ENCODE peak calls at places on chromosomes 4 and X, in ten cellular contexts. H is kidney, Q is stomach, O is testis, P is tibial artery, L is AG09309, S is mucosa of descending colon, E is cardiac muscle cell, N is fibroblast of mammary gland, R is MM.1S. T is an unnamed sample.

GRCh38 chr4:112279882-112280315 is 5.8 kb downstream of the TIFA start:
- DNase-seq in P (no peak), N (no peak), S (no peak), E (peak), O (no peak), R (no peak), L (no peak), H (no peak), Q (no peak), T (no peak)

GRCh38 chrX:70264784-70265183 is 3.4 kb upstream of the ARR3 start:
- DNase-seq in P (no peak), O (no peak), Q (no peak), N (peak), L (no peak), S (no peak), H (no peak), R (no peak), E (peak), T (no peak)

GRCh38 chr4:119039779-119040178 is 95.9 kb upstream of the MYOZ2 start:
- DNase-seq in O (no peak), N (no peak), Q (no peak), R (no peak), S (no peak), L (no peak), E (no peak), H (no peak), P (no peak), T (no peak)

GRCh38 chr4:152308925-152309324 is 227.0 kb downstream of the FBXW7 start:
- DNase-seq in P (no peak), Q (no peak), O (no peak), H (no peak), S (no peak), E (no peak), R (no peak), N (no peak), L (no peak), T (no peak)

GRCh38 chr4:129240816-129241215 is 144.9 kb downstream of the C4orf33 start:
- DNase-seq in L (no peak), O (no peak), H (no peak), E (no peak), Q (no peak), P (no peak), R (no peak), S (no peak), N (peak), T (peak)

GRCh38 chrX:135893294-135893817 is at the start of the genes CT45A10 and SAGE1:
- DNase-seq in O (peak), H (peak), S (no peak), R (no peak), N (no peak), L (no peak), E (no peak), P (no peak), Q (no peak), T (no peak)

GRCh38 chr4:32488690-32489089 is 1768.5 kb downstream of the PCDH7 start:
- DNase-seq in Q (no peak), E (peak), O (no peak), H (no peak), P (no peak), L (no peak), S (no peak), N (no peak), R (no peak), T (no peak)

GRCh38 chr4:146222313-146222712 is 8.0 kb downstream of the REELD1 start:
- DNase-seq in H (no peak), N (peak), E (peak), O (no peak), L (peak), P (no peak), Q (no peak), S (no peak), R (no peak), T (no peak)

GRCh38 chr4:73998040-73999011 is at the start of gene CXCL5:
- DNase-seq in N (peak), E (peak), P (no peak), L (no peak), H (peak), S (peak), O (peak), Q (peak), R (no peak), T (no peak)

GRCh38 chr4:121219222-121219621 is 55.1 kb upstream of the TNIP3 start:
- DNase-seq in N (no peak), Q (no peak), P (no peak), O (no peak), S (no peak), R (no peak), L (no peak), H (no peak), E (peak), T (no peak)

GRCh38 chr4:153748378-153748777 is 11.4 kb downstream of the RNF175 start:
- DNase-seq in S (no peak), P (peak), Q (no peak), N (peak), H (no peak), O (no peak), E (peak), R (no peak), L (peak), T (no peak)

GRCh38 chr4:140641789-140642439 is 73.2 kb upstream of the UCP1 start:
- DNase-seq in S (no peak), L (no peak), H (no peak), R (peak), P (no peak), O (peak), N (peak), E (peak), Q (peak), T (no peak)

GRCh38 chrX:138026211-138026610 is 460.3 kb downstream of the ZIC3 start:
- DNase-seq in N (peak), P (no peak), R (peak), E (no peak), Q (no peak), H (no peak), S (no peak), L (no peak), O (no peak), T (no peak)

GRCh38 chrX:155888139-155888538 is 7.0 kb downstream of the VAMP7 start:
- DNase-seq in O (no peak), H (no peak), E (peak), R (no peak), L (peak), P (no peak), S (no peak), Q (no peak), N (peak), T (peak)

GRCh38 chr4:2258091-2259035 is 3.5 kb downstream of the MXD4 start:
- DNase-seq in L (no peak), E (no peak), Q (peak), S (peak), N (no peak), R (no peak), H (peak), O (peak), P (peak), T (no peak)

GRCh38 chr4:113759696-113760093 is 1.8 kb downstream of the CAMK2D start:
- DNase-seq in S (no peak), N (no peak), H (no peak), E (no peak), O (no peak), R (no peak), Q (no peak), P (no peak), L (no peak), T (no peak)

GRCh38 chr4:8783736-8784135 is 87.9 kb downstream of the HMX1 start:
- DNase-seq in H (no peak), S (no peak), Q (no peak), R (no peak), E (no peak), O (no peak), L (no peak), P (no peak), N (no peak), T (no peak)

GRCh38 chr4:77194989-77195388 is 38.0 kb downstream of the CCNG2 start:
- DNase-seq in H (no peak), R (no peak), P (no peak), E (no peak), S (no peak), O (no peak), L (no peak), N (no peak), Q (no peak), T (no peak)

GRCh38 chr4:77197361-77197760 is 40.4 kb downstream of the CCNG2 start:
- DNase-seq in N (no peak), H (no peak), Q (no peak), R (no peak), S (no peak), O (no peak), P (no peak), E (no peak), L (no peak), T (no peak)

GRCh38 chr4:77194366-77194765 is 37.4 kb downstream of the CCNG2 start:
- DNase-seq in H (no peak), L (no peak), Q (no peak), O (no peak), R (no peak), N (no peak), S (no peak), E (no peak), P (no peak), T (no peak)

GRCh38 chr4:77199276-77199675 is 42.3 kb downstream of the CCNG2 start:
- DNase-seq in E (no peak), H (no peak), S (no peak), N (no peak), O (no peak), L (no peak), Q (no peak), R (no peak), P (no peak), T (no peak)

GRCh38 chr4:77196866-77197265 is 39.9 kb downstream of the CCNG2 start:
- DNase-seq in Q (no peak), N (no peak), E (no peak), O (no peak), H (no peak), S (no peak), L (no peak), R (peak), P (no peak), T (no peak)
- H3K4me3 ChIP-seq in Q (no peak), N (no peak), E (no peak), O (no peak), H (no peak), S (no peak), L (no peak), R (no peak), P (no peak), T (no peak)

GRCh38 chrX:53246231-53246630 is 21.2 kb upstream of the KDM5C start:
- DNase-seq in H (no peak), O (peak), L (no peak), P (no peak), R (no peak), N (no peak), S (no peak), Q (no peak), E (no peak), T (no peak)

GRCh38 chrX:53247928-53248327 is 22.9 kb upstream of the KDM5C start:
- DNase-seq in L (no peak), R (no peak), H (no peak), E (no peak), S (no peak), P (no peak), O (no peak), Q (no peak), N (no peak), T (no peak)

GRCh38 chrX:53251307-53251706 is 26.3 kb upstream of the KDM5C start:
- DNase-seq in L (no peak), N (peak), P (no peak), O (no peak), S (no peak), R (no peak), E (peak), Q (no peak), H (no peak), T (no peak)

GRCh38 chrX:53250556-53250955 is 25.5 kb upstream of the KDM5C start:
- DNase-seq in H (no peak), O (no peak), N (no peak), S (no peak), Q (no peak), L (no peak), E (no peak), P (no peak), R (no peak), T (no peak)

GRCh38 chrX:53249387-53250042 is 24.5 kb upstream of the KDM5C start:
- DNase-seq in P (no peak), L (no peak), Q (no peak), N (no peak), E (peak), O (no peak), S (no peak), R (no peak), H (no peak), T (no peak)
- TF ChIP-seq CTCF in P (no peak), L (no peak), Q (no peak), N (no peak), E (no peak), O (no peak), S (no peak), R (no peak), H (no peak), T (no peak)

GRCh38 chr4:77712675-77713074 is 106.5 kb downstream of the CNOT6L start:
- DNase-seq in P (no peak), N (no peak), E (no peak), Q (no peak), S (no peak), R (no peak), O (no peak), H (no peak), L (no peak), T (no peak)

GRCh38 chr4:77715414-77716290 is 103.5 kb downstream of the CNOT6L start:
- DNase-seq in E (no peak), O (no peak), P (no peak), H (no peak), R (no peak), S (no peak), L (no peak), Q (no peak), N (no peak), T (no peak)

GRCh38 chr4:77711469-77711868 is 105.8 kb downstream of the CXCL13 start:
- DNase-seq in E (no peak), P (no peak), N (no peak), O (no peak), S (no peak), R (no peak), Q (no peak), H (no peak), L (no peak), T (no peak)

GRCh38 chr4:77714514-77714913 is 104.7 kb downstream of the CNOT6L start:
- DNase-seq in P (no peak), Q (no peak), R (no peak), H (no peak), N (no peak), S (no peak), O (no peak), E (no peak), L (no peak), T (no peak)

DNA sequence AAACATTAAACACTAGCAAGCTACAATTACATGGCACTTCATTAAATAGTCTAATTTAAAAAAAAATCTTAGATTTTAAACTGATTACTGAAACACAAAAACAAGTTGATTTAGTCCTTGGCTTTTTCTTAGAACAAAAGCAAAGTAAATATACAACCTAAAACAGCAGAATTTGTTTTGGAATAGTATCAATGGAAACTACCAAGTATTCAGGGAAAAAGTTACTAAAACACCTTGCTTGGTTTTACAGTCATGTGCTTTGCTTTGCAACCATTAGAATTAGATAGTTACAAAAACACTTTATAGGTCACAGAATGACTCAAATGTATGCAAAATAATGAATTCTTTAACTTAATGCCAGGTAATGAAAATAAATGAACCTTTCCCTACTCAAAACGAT is 105.3 kb downstream of the CNOT6L start:
- DNase-seq in H (no peak), Q (no peak), N (no peak), E (no peak), P (no peak), S (no peak), O (no peak), L (no peak), R (no peak), T (no peak)
- H3K4me3 ChIP-seq in H (no peak), Q (no peak), N (no peak), E (no peak), P (no peak), S (no peak), O (no peak), L (no peak), R (no peak), T (no peak)

GRCh38 chrX:46407036-46407752 is 138.0 kb downstream of the ZNF674 start:
- DNase-seq in R (no peak), O (no peak), N (peak), L (no peak), S (no peak), E (no peak), Q (no peak), H (no peak), P (no peak), T (no peak)

GRCh38 chrX:46404774-46405173 is 140.4 kb downstream of the ZNF674 start:
- DNase-seq in Q (no peak), H (no peak), O (no peak), S (no peak), R (no peak), E (no peak), N (no peak), L (no peak), P (no peak), T (no peak)

GRCh38 chrX:46407753-46408130 is 137.5 kb downstream of the ZNF674 start:
- DNase-seq in Q (no peak), N (peak), P (no peak), L (peak), H (no peak), O (peak), R (no peak), E (peak), S (no peak), T (no peak)

GRCh38 chrX:46408553-46409407 is 136.4 kb downstream of the ZNF674 start:
- DNase-seq in E (peak), O (peak), S (no peak), P (peak), H (peak), N (peak), L (peak), Q (peak), R (peak), T (no peak)
- TF ChIP-seq CTCF in E (peak), O (peak), S (peak), P (peak), H (peak), N (peak), L (peak), Q (no peak), R (peak), T (peak)

GRCh38 chrX:24694825-24695224 is 1.1 kb downstream of the POLA1 start:
- DNase-seq in E (no peak), H (no peak), S (no peak), L (no peak), O (no peak), N (peak), Q (no peak), P (no peak), R (no peak), T (no peak)

GRCh38 chrX:24693453-24694202 is at the start of gene POLA1:
- DNase-seq in N (peak), S (peak), L (peak), H (peak), Q (peak), O (peak), E (peak), R (peak), P (peak), T (peak)

GRCh38 chrX:24696241-24696640 is 2.5 kb downstream of the POLA1 start:
- DNase-seq in P (no peak), L (no peak), H (no peak), Q (no peak), O (no peak), R (peak), N (no peak), E (no peak), S (no peak), T (no peak)

DNA sequence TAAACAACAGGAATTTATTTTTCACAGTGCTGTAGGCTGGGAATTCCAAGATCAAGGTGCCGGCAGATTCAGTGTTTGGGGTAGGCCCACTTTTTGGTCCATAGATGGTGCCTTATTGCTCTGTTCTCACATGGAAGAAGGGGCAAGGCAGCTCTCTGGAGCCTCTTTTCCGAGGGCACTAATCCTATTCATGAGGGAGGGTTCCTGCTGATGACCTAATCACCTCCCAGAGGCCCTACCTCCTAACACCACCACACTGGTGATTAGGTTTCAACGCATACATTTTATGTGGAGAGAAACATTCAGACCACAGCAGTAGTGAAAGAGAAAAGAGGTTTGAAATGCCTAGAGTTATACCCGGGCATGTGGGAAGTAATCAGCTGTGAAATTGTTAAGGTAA is 1.4 kb upstream of the POLA1 start:
- DNase-seq in O (no peak), P (no peak), S (no peak), R (no peak), Q (no peak), H (no peak), L (no peak), E (no peak), N (no peak), T (no peak)
- H3K4me3 ChIP-seq in O (no peak), P (no peak), S (no peak), R (no peak), Q (no peak), H (no peak), L (no peak), E (no peak), N (no peak), T (no peak)

DNA sequence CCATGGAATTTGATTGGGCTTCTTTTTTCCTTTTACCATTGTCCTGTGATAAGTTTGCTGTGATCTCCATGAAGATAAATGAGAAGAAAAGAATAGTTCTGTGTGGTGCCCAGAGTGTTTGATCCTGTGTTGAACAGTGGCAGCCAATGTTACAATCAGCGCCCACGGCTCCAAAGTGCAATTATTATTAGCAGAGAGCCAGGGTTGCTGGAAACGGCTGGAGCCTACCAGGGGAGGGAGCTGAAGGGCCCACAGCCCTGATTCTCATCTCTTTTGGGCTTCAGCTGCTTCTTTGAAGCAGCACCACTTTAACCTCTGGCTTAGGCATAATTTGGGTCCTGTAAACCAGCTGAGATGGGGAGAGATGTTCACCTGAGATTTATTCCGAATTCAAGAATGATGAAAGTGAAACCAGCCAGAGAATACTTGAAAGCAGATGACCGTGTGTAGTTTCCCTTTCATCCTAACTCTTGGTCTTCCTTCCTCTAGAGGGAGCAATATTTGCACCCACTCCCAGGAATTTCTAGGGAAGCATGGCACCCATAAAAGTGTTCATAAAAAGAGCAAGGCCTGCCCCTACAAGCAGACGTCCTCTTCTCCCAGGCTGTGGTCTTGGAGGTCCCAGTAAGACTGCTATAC is 298.3 kb downstream of the EVC2 start:
- DNase-seq in P (no peak), S (no peak), N (no peak), R (peak), O (no peak), H (no peak), L (no peak), Q (no peak), E (no peak), T (no peak)
- TF ChIP-seq CTCF in P (no peak), S (no peak), N (no peak), R (peak), O (no peak), H (no peak), L (no peak), Q (no peak), E (no peak), T (peak)

DNA sequence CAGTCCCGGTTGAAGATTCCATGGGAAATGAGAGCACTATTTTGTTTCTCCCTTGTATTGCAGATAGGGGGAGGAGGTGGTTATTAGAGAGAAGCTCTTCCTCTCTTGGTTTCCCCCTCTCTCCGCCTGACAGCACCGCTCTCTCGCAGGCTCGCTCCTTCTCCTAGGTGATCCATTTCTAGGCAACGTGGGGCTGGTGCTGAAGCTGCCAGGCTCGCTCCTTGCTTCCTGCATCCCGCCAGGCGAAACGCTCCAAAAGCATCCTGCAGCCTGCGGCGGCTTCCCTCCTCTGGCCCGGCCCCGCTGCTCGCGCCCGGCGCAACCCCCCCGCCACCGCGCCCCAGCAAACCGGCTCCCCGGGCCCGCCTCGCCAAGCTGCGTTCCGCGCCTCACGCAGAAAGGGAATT is at the start of gene GRID2:
- DNase-seq in E (peak), S (no peak), R (no peak), P (no peak), O (peak), H (peak), N (no peak), L (no peak), Q (no peak), T (no peak)
- H3K4me3 ChIP-seq in E (peak), S (no peak), R (peak), P (peak), O (peak), H (no peak), N (no peak), L (no peak), Q (peak), T (no peak)

DNA sequence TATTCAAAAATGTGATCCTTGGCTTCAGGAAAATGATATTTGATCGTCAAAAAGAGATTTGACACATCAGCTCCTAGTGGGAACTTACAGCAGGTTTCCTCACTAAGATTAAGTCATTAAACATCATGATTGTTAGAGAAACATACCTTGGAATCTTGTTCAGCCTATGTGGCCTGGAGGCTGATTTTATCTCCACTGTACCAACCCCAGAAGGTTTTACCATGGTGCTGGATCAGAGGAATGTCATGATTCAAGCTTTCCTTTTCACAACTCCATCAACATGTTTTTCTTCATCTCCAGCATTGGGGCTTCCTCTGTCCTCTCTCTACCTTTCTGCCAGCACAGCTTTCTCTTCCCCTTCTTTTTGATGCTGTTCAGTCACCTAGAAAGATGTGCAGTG is 68.4 kb upstream of the MID1IP1 start:
- DNase-seq in Q (no peak), P (no peak), L (no peak), S (no peak), O (no peak), R (no peak), N (no peak), E (no peak), H (no peak), T (no peak)
- TF ChIP-seq CTCF in Q (no peak), P (no peak), L (no peak), S (no peak), O (no peak), R (no peak), N (no peak), E (no peak), H (no peak), T (no peak)

T was measured in epithelial cell of proximal tubule.